ENCODE peak calls at places on chromosomes 2 and 18, in four cellular contexts. One of them, this sample, is unnamed.

GRCh38 chr2:166572958-166573357 is 78.9 kb upstream of the SCN7A start:
- DNase-seq in Peyer's patch: no peak
- DNase-seq in choroid plexus epithelial cell: peak
- DNase-seq in fibroblast of the aortic adventitia: no peak
- DNase-seq in this sample: no peak

GRCh38 chr2:55236992-55237543 is 4.6 kb downstream of the RPS27A start:
- DNase-seq in choroid plexus epithelial cell: no peak
- DNase-seq in Peyer's patch: no peak
- DNase-seq in fibroblast of the aortic adventitia: no peak
- DNase-seq in this sample: no peak

GRCh38 chr2:148781544-148781943 is 93.5 kb upstream of the KIF5C start:
- DNase-seq in choroid plexus epithelial cell: peak
- DNase-seq in Peyer's patch: no peak
- DNase-seq in fibroblast of the aortic adventitia: no peak
- DNase-seq in this sample: no peak

GRCh38 chr2:164969909-164970690 is 14.8 kb upstream of the SLC38A11 start:
- DNase-seq in fibroblast of the aortic adventitia: no peak
- DNase-seq in choroid plexus epithelial cell: no peak
- DNase-seq in Peyer's patch: no peak
- DNase-seq in this sample: no peak

GRCh38 chr2:191249131-191249813 is 4.1 kb downstream of the MYO1B start:
- DNase-seq in fibroblast of the aortic adventitia: peak
- DNase-seq in Peyer's patch: no peak
- DNase-seq in choroid plexus epithelial cell: peak
- DNase-seq in this sample: no peak

GRCh38 chr18:13813271-13813849 is 10.6 kb upstream of the MC5R start:
- DNase-seq in Peyer's patch: peak
- DNase-seq in choroid plexus epithelial cell: peak
- DNase-seq in fibroblast of the aortic adventitia: peak
- DNase-seq in this sample: peak

GRCh38 chr18:22765889-22766288 is 167.2 kb upstream of the RBBP8 start:
- DNase-seq in choroid plexus epithelial cell: peak
- DNase-seq in fibroblast of the aortic adventitia: no peak
- DNase-seq in Peyer's patch: no peak
- DNase-seq in this sample: no peak

GRCh38 chr2:68403199-68403644 is 38.1 kb downstream of the PLEK start:
- DNase-seq in choroid plexus epithelial cell: no peak
- DNase-seq in fibroblast of the aortic adventitia: no peak
- DNase-seq in Peyer's patch: no peak
- DNase-seq in this sample: no peak

GRCh38 chr2:180763249-180763989 is 217.0 kb upstream of the UBE2E3 start:
- DNase-seq in fibroblast of the aortic adventitia: no peak
- DNase-seq in Peyer's patch: no peak
- DNase-seq in choroid plexus epithelial cell: no peak
- DNase-seq in this sample: no peak

GRCh38 chr2:218322756-218323525 is 30.6 kb upstream of the TMBIM1 start:
- DNase-seq in Peyer's patch: peak
- DNase-seq in choroid plexus epithelial cell: peak
- DNase-seq in fibroblast of the aortic adventitia: peak
- DNase-seq in this sample: peak

GRCh38 chr2:158493458-158493857 is 36.7 kb downstream of the PKP4 start:
- DNase-seq in Peyer's patch: no peak
- DNase-seq in fibroblast of the aortic adventitia: peak
- DNase-seq in choroid plexus epithelial cell: no peak
- DNase-seq in this sample: no peak

GRCh38 chr18:32315881-32316280 is 126.0 kb downstream of the MEP1B start:
- DNase-seq in choroid plexus epithelial cell: peak
- DNase-seq in fibroblast of the aortic adventitia: peak
- DNase-seq in Peyer's patch: no peak
- DNase-seq in this sample: no peak

GRCh38 chr2:165003443-165004130 is 48.3 kb upstream of the SLC38A11 start:
- DNase-seq in choroid plexus epithelial cell: no peak
- DNase-seq in Peyer's patch: no peak
- DNase-seq in fibroblast of the aortic adventitia: no peak
- DNase-seq in this sample: no peak

GRCh38 chr2:176647325-176648155 is 378.3 kb downstream of the MTX2 start:
- DNase-seq in choroid plexus epithelial cell: no peak
- DNase-seq in Peyer's patch: no peak
- DNase-seq in fibroblast of the aortic adventitia: no peak
- DNase-seq in this sample: no peak

GRCh38 chr18:49865401-49865800 is 52.1 kb upstream of the ACAA2 start:
- DNase-seq in Peyer's patch: peak
- DNase-seq in choroid plexus epithelial cell: no peak
- DNase-seq in fibroblast of the aortic adventitia: no peak
- DNase-seq in this sample: no peak

GRCh38 chr2:75157435-75157834 is 41.9 kb downstream of the TACR1 start:
- DNase-seq in Peyer's patch: no peak
- DNase-seq in choroid plexus epithelial cell: no peak
- DNase-seq in fibroblast of the aortic adventitia: no peak
- DNase-seq in this sample: peak

GRCh38 chr2:74876081-74876886 is 42.4 kb downstream of the HK2 start:
- DNase-seq in Peyer's patch: no peak
- DNase-seq in fibroblast of the aortic adventitia: peak
- DNase-seq in choroid plexus epithelial cell: peak
- DNase-seq in this sample: peak

GRCh38 chr2:111642576-111643327 is 241.2 kb downstream of the ANAPC1 start:
- DNase-seq in fibroblast of the aortic adventitia: no peak
- DNase-seq in choroid plexus epithelial cell: no peak
- DNase-seq in Peyer's patch: no peak
- DNase-seq in this sample: no peak

GRCh38 chr2:14565666-14566065 is 66.9 kb upstream of the LRATD1 start:
- DNase-seq in choroid plexus epithelial cell: no peak
- DNase-seq in fibroblast of the aortic adventitia: no peak
- DNase-seq in Peyer's patch: no peak
- DNase-seq in this sample: no peak

GRCh38 chr2:17781482-17781881 is 27.5 kb downstream of the GEN1 start:
- DNase-seq in fibroblast of the aortic adventitia: no peak
- DNase-seq in Peyer's patch: no peak
- DNase-seq in choroid plexus epithelial cell: no peak
- DNase-seq in this sample: no peak

GRCh38 chr2:152729844-152730243 is 11.4 kb downstream of the ARL6IP6 start:
- DNase-seq in choroid plexus epithelial cell: no peak
- DNase-seq in Peyer's patch: no peak
- DNase-seq in fibroblast of the aortic adventitia: no peak
- DNase-seq in this sample: no peak

GRCh38 chr2:127081826-127082633 is 24.9 kb downstream of the BIN1 start:
- DNase-seq in Peyer's patch: no peak
- DNase-seq in choroid plexus epithelial cell: peak
- DNase-seq in fibroblast of the aortic adventitia: no peak
- DNase-seq in this sample: peak

GRCh38 chr2:138766464-138766863 is 13.7 kb downstream of the NXPH2 start:
- DNase-seq in Peyer's patch: no peak
- DNase-seq in choroid plexus epithelial cell: no peak
- DNase-seq in fibroblast of the aortic adventitia: no peak
- DNase-seq in this sample: no peak

GRCh38 chr18:34196231-34196630 is 28.5 kb downstream of the NOL4 start:
- DNase-seq in Peyer's patch: no peak
- DNase-seq in fibroblast of the aortic adventitia: no peak
- DNase-seq in choroid plexus epithelial cell: no peak
- DNase-seq in this sample: no peak

GRCh38 chr18:36326771-36327170 is 29.3 kb downstream of the FHOD3 start:
- DNase-seq in fibroblast of the aortic adventitia: peak
- DNase-seq in choroid plexus epithelial cell: no peak
- DNase-seq in Peyer's patch: no peak
- DNase-seq in this sample: no peak

GRCh38 chr2:70978388-70979357 is at the start of gene ANKRD53:
- DNase-seq in fibroblast of the aortic adventitia: no peak
- DNase-seq in Peyer's patch: peak
- DNase-seq in choroid plexus epithelial cell: peak
- DNase-seq in this sample: peak

GRCh38 chr18:76679259-76679658 is 143.1 kb upstream of the ZNF236 start:
- DNase-seq in choroid plexus epithelial cell: peak
- DNase-seq in fibroblast of the aortic adventitia: no peak
- DNase-seq in Peyer's patch: peak
- DNase-seq in this sample: no peak

GRCh38 chr18:53567935-53568574 is 656.4 kb downstream of the MBD2 start:
- DNase-seq in Peyer's patch: no peak
- DNase-seq in fibroblast of the aortic adventitia: peak
- DNase-seq in choroid plexus epithelial cell: peak
- DNase-seq in this sample: peak

GRCh38 chr2:231632559-231633142 is 40.0 kb downstream of the TEX44 start:
- DNase-seq in fibroblast of the aortic adventitia: peak
- DNase-seq in choroid plexus epithelial cell: peak
- DNase-seq in Peyer's patch: no peak
- DNase-seq in this sample: no peak

GRCh38 chr2:235661538-235661937 is 167.7 kb downstream of the AGAP1 start:
- DNase-seq in Peyer's patch: no peak
- DNase-seq in choroid plexus epithelial cell: no peak
- DNase-seq in fibroblast of the aortic adventitia: no peak
- DNase-seq in this sample: no peak

GRCh38 chr2:237744270-237744612 is 54.3 kb upstream of the RBM44 start:
- DNase-seq in choroid plexus epithelial cell: no peak
- DNase-seq in fibroblast of the aortic adventitia: no peak
- DNase-seq in Peyer's patch: no peak
- DNase-seq in this sample: no peak
- TF ChIP-seq CTCF in choroid plexus epithelial cell: no peak
- TF ChIP-seq CTCF in fibroblast of the aortic adventitia: no peak
- TF ChIP-seq CTCF in Peyer's patch: no peak
- TF ChIP-seq CTCF in this sample: no peak

GRCh38 chr2:78024991-78025390 is 502.8 kb upstream of the LRRTM4 start:
- DNase-seq in Peyer's patch: no peak
- DNase-seq in choroid plexus epithelial cell: no peak
- DNase-seq in fibroblast of the aortic adventitia: no peak
- DNase-seq in this sample: no peak

GRCh38 chr2:78020500-78020899 is 498.3 kb upstream of the LRRTM4 start:
- DNase-seq in Peyer's patch: no peak
- DNase-seq in choroid plexus epithelial cell: no peak
- DNase-seq in fibroblast of the aortic adventitia: no peak
- DNase-seq in this sample: no peak

GRCh38 chr2:78023356-78023755 is 501.2 kb upstream of the LRRTM4 start:
- DNase-seq in fibroblast of the aortic adventitia: no peak
- DNase-seq in Peyer's patch: no peak
- DNase-seq in choroid plexus epithelial cell: no peak
- DNase-seq in this sample: no peak
- TF ChIP-seq CTCF in fibroblast of the aortic adventitia: no peak
- TF ChIP-seq CTCF in Peyer's patch: no peak
- TF ChIP-seq CTCF in choroid plexus epithelial cell: no peak
- TF ChIP-seq CTCF in this sample: no peak

DNA sequence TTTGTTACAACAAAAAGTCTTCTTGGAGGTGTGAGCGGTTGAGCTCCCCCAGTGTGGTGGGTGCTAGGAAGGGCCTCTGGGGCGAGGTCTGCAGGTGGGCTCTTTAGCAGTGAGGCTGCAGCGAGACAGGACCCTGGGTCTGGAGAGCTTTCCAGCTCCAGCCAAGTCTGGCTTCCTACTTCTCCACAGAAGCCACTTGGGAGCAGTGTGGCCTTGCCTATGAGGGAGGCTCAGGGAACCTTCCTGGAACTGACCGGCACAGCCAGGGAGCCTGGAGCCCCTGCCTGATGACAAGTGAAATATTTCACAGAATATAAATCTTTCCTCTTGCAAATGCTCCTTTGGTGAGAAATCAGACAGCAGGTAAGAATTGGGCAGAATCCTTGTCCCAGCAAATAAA is 289.6 kb upstream of the SPRED2 start:
- DNase-seq in fibroblast of the aortic adventitia: no peak
- DNase-seq in choroid plexus epithelial cell: peak
- DNase-seq in Peyer's patch: no peak
- DNase-seq in this sample: no peak
- TF ChIP-seq CTCF in fibroblast of the aortic adventitia: no peak
- TF ChIP-seq CTCF in choroid plexus epithelial cell: peak
- TF ChIP-seq CTCF in Peyer's patch: no peak
- TF ChIP-seq CTCF in this sample: no peak

DNA sequence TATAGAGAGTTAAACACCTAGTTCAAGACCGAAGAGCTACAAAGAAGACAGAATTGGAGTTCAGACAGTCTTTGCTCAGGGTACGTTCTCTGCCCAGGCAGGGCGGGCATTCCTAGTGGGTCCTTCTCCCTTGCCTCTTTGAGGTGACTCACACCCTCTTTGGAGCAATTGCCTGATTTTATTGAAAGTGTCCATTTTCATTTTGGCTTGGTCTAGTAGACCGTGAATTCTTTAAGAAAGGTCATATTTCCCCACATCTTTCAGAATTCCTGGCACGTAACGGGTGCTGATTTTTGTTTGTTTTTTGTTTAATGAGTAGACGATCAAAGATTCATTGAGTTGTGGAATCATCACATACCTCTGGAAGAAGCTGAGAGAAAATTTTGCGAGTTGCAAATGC is 871.5 kb downstream of the RNF144A start:
- DNase-seq in fibroblast of the aortic adventitia: no peak
- DNase-seq in Peyer's patch: no peak
- DNase-seq in choroid plexus epithelial cell: no peak
- DNase-seq in this sample: no peak
- TF ChIP-seq CTCF in fibroblast of the aortic adventitia: no peak
- TF ChIP-seq CTCF in Peyer's patch: no peak
- TF ChIP-seq CTCF in choroid plexus epithelial cell: no peak
- TF ChIP-seq CTCF in this sample: no peak

GRCh38 chr2:19911799-19912509 is 10.2 kb upstream of the TTC32 start:
- DNase-seq in Peyer's patch: no peak
- DNase-seq in choroid plexus epithelial cell: peak
- DNase-seq in fibroblast of the aortic adventitia: peak
- DNase-seq in this sample: no peak
- TF ChIP-seq CTCF in Peyer's patch: no peak
- TF ChIP-seq CTCF in choroid plexus epithelial cell: no peak
- TF ChIP-seq CTCF in fibroblast of the aortic adventitia: no peak
- TF ChIP-seq CTCF in this sample: no peak

GRCh38 chr2:46276652-46277051 is 20.6 kb upstream of the EPAS1 start:
- DNase-seq in fibroblast of the aortic adventitia: peak
- DNase-seq in Peyer's patch: no peak
- DNase-seq in choroid plexus epithelial cell: peak
- DNase-seq in this sample: no peak
- TF ChIP-seq CTCF in fibroblast of the aortic adventitia: peak
- TF ChIP-seq CTCF in Peyer's patch: no peak
- TF ChIP-seq CTCF in choroid plexus epithelial cell: peak
- TF ChIP-seq CTCF in this sample: no peak

This sample was measured in GM13976.